ENCODE peak calls at places on chromosomes 12 and 14, in seven cellular contexts. One of them, this sample, is unnamed.

GRCh38 chr14:22039938-22040780 is 366.5 kb upstream of the OR4E1 start:
- DNase-seq in IMR-90: no peak
- DNase-seq in GM12878: no peak
- DNase-seq in HepG2: peak; percentile 26
- DNase-seq in K562: no peak
- DNase-seq in HCT116: peak; percentile 18
- DNase-seq in H1: no peak
- DNase-seq in this sample: peak; percentile 32

GRCh38 chr12:49338830-49339463 is 2.0 kb upstream of the C1QL4 start:
- DNase-seq in IMR-90: no peak
- DNase-seq in GM12878: no peak
- DNase-seq in HepG2: no peak
- DNase-seq in K562: no peak
- DNase-seq in HCT116: no peak
- DNase-seq in H1: no peak
- DNase-seq in this sample: no peak

GRCh38 chr12:93441111-93441616 is 583 bp downstream of the UBE2N start:
- DNase-seq in IMR-90: peak; percentile 7
- DNase-seq in GM12878: no peak
- DNase-seq in HepG2: no peak
- DNase-seq in K562: peak; percentile 48
- DNase-seq in HCT116: no peak
- DNase-seq in H1: no peak
- DNase-seq in this sample: peak; percentile 31

GRCh38 chr12:65824314-65824563 is at the start of gene HMGA2:
- DNase-seq in IMR-90: peak; percentile 84
- DNase-seq in GM12878: no peak
- DNase-seq in HepG2: no peak
- DNase-seq in K562: no peak
- DNase-seq in HCT116: peak; percentile 78
- DNase-seq in H1: peak; percentile 75
- DNase-seq in this sample: peak; percentile 83

GRCh38 chr12:82937151-82937550 is 250.4 kb downstream of the TMTC2 start:
- DNase-seq in IMR-90: no peak
- DNase-seq in GM12878: no peak
- DNase-seq in HepG2: no peak
- DNase-seq in K562: no peak
- DNase-seq in HCT116: no peak
- DNase-seq in H1: no peak
- DNase-seq in this sample: no peak

GRCh38 chr12:4320287-4320858 is 640 bp upstream of the TIGAR start:
- DNase-seq in IMR-90: no peak
- DNase-seq in GM12878: no peak
- DNase-seq in HepG2: no peak
- DNase-seq in K562: no peak
- DNase-seq in HCT116: no peak
- DNase-seq in H1: no peak
- DNase-seq in this sample: no peak

GRCh38 chr14:87005336-87005735 is 987.6 kb downstream of the GALC start:
- DNase-seq in IMR-90: peak; percentile 26
- DNase-seq in GM12878: no peak
- DNase-seq in HepG2: no peak
- DNase-seq in K562: no peak
- DNase-seq in HCT116: no peak
- DNase-seq in H1: no peak
- DNase-seq in this sample: no peak

GRCh38 chr12:12990700-12991468 is 9.2 kb downstream of the HEBP1 start:
- DNase-seq in IMR-90: no peak
- DNase-seq in GM12878: no peak
- DNase-seq in HepG2: no peak
- DNase-seq in K562: no peak
- DNase-seq in HCT116: no peak
- DNase-seq in H1: no peak
- DNase-seq in this sample: no peak

GRCh38 chr14:37246427-37246829 is 48.7 kb downstream of the MIPOL1 start:
- DNase-seq in IMR-90: peak; percentile 63
- DNase-seq in GM12878: no peak
- DNase-seq in HepG2: peak; percentile 86
- DNase-seq in K562: peak; percentile 16
- DNase-seq in HCT116: peak; percentile 39
- DNase-seq in H1: no peak
- DNase-seq in this sample: peak; percentile 52

GRCh38 chr12:66717049-66717448 is 38.2 kb upstream of the GRIP1 start:
- DNase-seq in IMR-90: no peak
- DNase-seq in GM12878: no peak
- DNase-seq in HepG2: no peak
- DNase-seq in K562: no peak
- DNase-seq in HCT116: no peak
- DNase-seq in H1: no peak
- DNase-seq in this sample: no peak

GRCh38 chr14:103542545-103543088 is 13.6 kb downstream of the TRMT61A start:
- DNase-seq in IMR-90: no peak
- DNase-seq in GM12878: no peak
- DNase-seq in HepG2: no peak
- DNase-seq in K562: no peak
- DNase-seq in HCT116: no peak
- DNase-seq in H1: peak; percentile 90
- DNase-seq in this sample: no peak

GRCh38 chr12:71797506-71797905 is 42.1 kb upstream of the TBC1D15 start:
- DNase-seq in IMR-90: no peak
- DNase-seq in GM12878: no peak
- DNase-seq in HepG2: no peak
- DNase-seq in K562: no peak
- DNase-seq in HCT116: no peak
- DNase-seq in H1: no peak
- DNase-seq in this sample: no peak

GRCh38 chr12:1855241-1855640 is 34.9 kb downstream of the LRTM2 start:
- DNase-seq in IMR-90: peak; percentile 9
- DNase-seq in GM12878: no peak
- DNase-seq in HepG2: no peak
- DNase-seq in K562: no peak
- DNase-seq in HCT116: no peak
- DNase-seq in H1: no peak
- DNase-seq in this sample: no peak

GRCh38 chr12:50086148-50086547 is 1.0 kb downstream of the SMARCD1 start:
- DNase-seq in IMR-90: no peak
- DNase-seq in GM12878: no peak
- DNase-seq in HepG2: no peak
- DNase-seq in K562: no peak
- DNase-seq in HCT116: no peak
- DNase-seq in H1: no peak
- DNase-seq in this sample: no peak

GRCh38 chr14:24911324-24912095 is 138.4 kb downstream of the STXBP6 start:
- DNase-seq in IMR-90: peak; percentile 82
- DNase-seq in GM12878: peak; percentile 27
- DNase-seq in HepG2: no peak
- DNase-seq in K562: no peak
- DNase-seq in HCT116: no peak
- DNase-seq in H1: no peak
- DNase-seq in this sample: no peak

GRCh38 chr14:95183082-95183481 is 25.8 kb upstream of the DICER1 start:
- DNase-seq in IMR-90: no peak
- DNase-seq in GM12878: no peak
- DNase-seq in HepG2: no peak
- DNase-seq in K562: no peak
- DNase-seq in HCT116: no peak
- DNase-seq in H1: no peak
- DNase-seq in this sample: no peak

GRCh38 chr14:51828017-51828797 is 32.2 kb upstream of the GNG2 start:
- DNase-seq in IMR-90: peak; percentile 62
- DNase-seq in GM12878: peak; percentile 74
- DNase-seq in HepG2: no peak
- DNase-seq in K562: no peak
- DNase-seq in HCT116: peak; percentile 44
- DNase-seq in H1: no peak
- DNase-seq in this sample: no peak

GRCh38 chr12:116878567-116879508 is 2.4 kb downstream of the HRK start:
- DNase-seq in IMR-90: no peak
- DNase-seq in GM12878: no peak
- DNase-seq in HepG2: no peak
- DNase-seq in K562: no peak
- DNase-seq in HCT116: no peak
- DNase-seq in H1: peak; percentile 71
- DNase-seq in this sample: no peak

GRCh38 chr12:116535241-116535640 is 23.9 kb upstream of the MAP1LC3B2 start:
- DNase-seq in IMR-90: no peak
- DNase-seq in GM12878: no peak
- DNase-seq in HepG2: no peak
- DNase-seq in K562: no peak
- DNase-seq in HCT116: no peak
- DNase-seq in H1: no peak
- DNase-seq in this sample: no peak

GRCh38 chr12:46436741-46437140 is 64.2 kb upstream of the SLC38A2 start:
- DNase-seq in IMR-90: no peak
- DNase-seq in GM12878: no peak
- DNase-seq in HepG2: no peak
- DNase-seq in K562: no peak
- DNase-seq in HCT116: no peak
- DNase-seq in H1: no peak
- DNase-seq in this sample: no peak

GRCh38 chr12:116459011-116459410 is 100.2 kb upstream of the MAP1LC3B2 start:
- DNase-seq in IMR-90: no peak
- DNase-seq in GM12878: no peak
- DNase-seq in HepG2: no peak
- DNase-seq in K562: no peak
- DNase-seq in HCT116: no peak
- DNase-seq in H1: no peak
- DNase-seq in this sample: no peak

GRCh38 chr12:6923003-6923732 is 4.6 kb upstream of the ATN1 start:
- DNase-seq in IMR-90: no peak
- DNase-seq in GM12878: no peak
- DNase-seq in HepG2: no peak
- DNase-seq in K562: no peak
- DNase-seq in HCT116: no peak
- DNase-seq in H1: no peak
- DNase-seq in this sample: no peak

DNA sequence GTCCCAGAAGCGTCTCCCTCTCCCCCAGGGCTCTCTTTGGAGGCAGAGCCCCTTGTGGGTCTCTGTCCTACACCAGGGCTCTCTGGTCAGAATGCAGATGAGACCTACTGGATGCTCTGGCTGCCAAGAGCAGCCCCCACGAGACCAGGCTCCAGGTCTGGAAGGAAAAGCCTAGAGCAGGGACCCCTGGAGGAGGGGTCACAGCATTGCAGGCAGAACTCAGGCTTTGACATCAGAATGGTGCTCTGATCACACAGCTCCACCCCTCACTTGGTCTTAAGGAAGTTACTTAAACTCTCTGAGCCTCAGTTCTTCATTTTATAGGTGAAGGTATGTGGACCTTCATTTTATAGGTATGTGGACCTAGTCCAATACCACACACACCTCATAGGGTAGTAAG is 83.1 kb downstream of the ARL6IP4 start:
- DNase-seq in IMR-90: peak; percentile 28
- DNase-seq in GM12878: no peak
- DNase-seq in HepG2: peak; percentile 39
- DNase-seq in K562: peak; percentile 60
- DNase-seq in HCT116: no peak
- DNase-seq in H1: peak; percentile 73
- DNase-seq in this sample: no peak
- H3K4me1 ChIP-seq in IMR-90: peaks cover 21% of the 10 kb centered on the region
- H3K4me1 ChIP-seq in GM12878: peaks cover 15% of the 10 kb centered on the region
- H3K4me1 ChIP-seq in HepG2: peaks cover 34% of the 10 kb centered on the region
- H3K4me1 ChIP-seq in K562: peaks cover 8% of the 10 kb centered on the region
- H3K4me1 ChIP-seq in HCT116: peaks cover 21% of the 10 kb centered on the region
- H3K4me1 ChIP-seq in H1: no peaks in the 10 kb centered on the region
- H3K4me1 ChIP-seq in this sample: peaks cover 3% of the 10 kb centered on the region

GRCh38 chr12:103955811-103956514 is 9.7 kb upstream of the TDG start:
- DNase-seq in IMR-90: peak; percentile 58
- DNase-seq in GM12878: no peak
- DNase-seq in HepG2: no peak
- DNase-seq in K562: no peak
- DNase-seq in HCT116: no peak
- DNase-seq in H1: no peak
- DNase-seq in this sample: no peak

GRCh38 chr12:103958621-103959020 is 7.1 kb upstream of the TDG start:
- DNase-seq in IMR-90: no peak
- DNase-seq in GM12878: no peak
- DNase-seq in HepG2: no peak
- DNase-seq in K562: no peak
- DNase-seq in HCT116: no peak
- DNase-seq in H1: no peak
- DNase-seq in this sample: no peak

GRCh38 chr12:103957865-103958388 is 7.7 kb upstream of the TDG start:
- DNase-seq in IMR-90: no peak
- DNase-seq in GM12878: no peak
- DNase-seq in HepG2: no peak
- DNase-seq in K562: no peak
- DNase-seq in HCT116: no peak
- DNase-seq in H1: no peak
- DNase-seq in this sample: no peak

GRCh38 chr12:103952497-103952896 is 13.2 kb upstream of the TDG start:
- DNase-seq in IMR-90: no peak
- DNase-seq in GM12878: no peak
- DNase-seq in HepG2: no peak
- DNase-seq in K562: no peak
- DNase-seq in HCT116: no peak
- DNase-seq in H1: no peak
- DNase-seq in this sample: no peak

DNA sequence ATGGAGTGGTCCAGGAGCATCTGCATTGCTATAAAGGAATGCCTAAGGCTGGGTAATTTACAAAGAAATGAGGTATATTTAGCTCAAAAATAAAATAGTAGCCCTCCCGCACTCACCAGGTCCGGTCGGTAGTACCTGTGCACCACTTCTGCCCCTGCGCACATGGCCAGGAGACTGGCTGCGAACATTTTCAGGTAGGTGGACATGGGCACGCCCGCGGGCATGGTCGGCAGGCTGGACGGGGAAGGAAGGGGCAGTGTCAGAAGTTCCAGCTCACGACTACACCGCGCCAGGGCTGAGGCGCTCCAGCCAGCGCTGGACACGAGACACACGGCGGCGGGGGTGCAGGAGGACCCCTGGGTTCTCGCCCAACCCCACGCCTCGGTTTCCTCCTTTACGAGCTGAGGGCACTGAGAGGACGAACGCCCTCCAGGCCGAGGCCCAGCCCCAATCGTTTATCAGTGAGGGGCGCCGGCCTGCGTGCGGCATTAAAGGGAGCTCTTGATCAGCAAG is 9.1 kb upstream of the TDG start:
- DNase-seq in IMR-90: no peak
- DNase-seq in GM12878: no peak
- DNase-seq in HepG2: peak; percentile 11
- DNase-seq in K562: no peak
- DNase-seq in HCT116: no peak
- DNase-seq in H1: no peak
- DNase-seq in this sample: no peak
- TF ChIP-seq POLR2A in IMR-90: no peak
- TF ChIP-seq POLR2A in GM12878: no peak
- TF ChIP-seq POLR2A in HepG2: no peak
- TF ChIP-seq POLR2A in K562: no peak
- TF ChIP-seq POLR2A in HCT116: no peak
- TF ChIP-seq POLR2A in H1: no peak
- TF ChIP-seq POLR2A in this sample: no peak

GRCh38 chr14:20662968-20663731 is 21.2 kb upstream of the RNASE4 start:
- DNase-seq in IMR-90: peak; percentile 55
- DNase-seq in GM12878: peak; percentile 88
- DNase-seq in HepG2: peak; percentile 76
- DNase-seq in K562: peak; percentile 54
- DNase-seq in HCT116: peak; percentile 92
- DNase-seq in H1: peak; percentile 96
- DNase-seq in this sample: peak; percentile 49
- H3K9ac ChIP-seq in IMR-90: no peak overlapping the region
- H3K9ac ChIP-seq in GM12878: peak overlapping the region; percentile 45
- H3K9ac ChIP-seq in HepG2: no peak overlapping the region
- H3K9ac ChIP-seq in K562: no peak overlapping the region
- H3K9ac ChIP-seq in HCT116: peak overlapping the region; percentile 48
- H3K9ac ChIP-seq in H1: peak overlapping the region; percentile 8
- H3K9ac ChIP-seq in this sample: no peak overlapping the region

GRCh38 chr12:113073586-113073985 is 17.1 kb downstream of the DTX1 start:
- DNase-seq in IMR-90: no peak
- DNase-seq in GM12878: no peak
- DNase-seq in HepG2: no peak
- DNase-seq in K562: no peak
- DNase-seq in HCT116: no peak
- DNase-seq in H1: no peak
- DNase-seq in this sample: no peak
- H3K4me1 ChIP-seq in IMR-90: no peaks in the 10 kb centered on the region
- H3K4me1 ChIP-seq in GM12878: peaks cover 59% of the 10 kb centered on the region
- H3K4me1 ChIP-seq in HepG2: peaks cover 23% of the 10 kb centered on the region
- H3K4me1 ChIP-seq in K562: no peaks in the 10 kb centered on the region
- H3K4me1 ChIP-seq in HCT116: no peaks in the 10 kb centered on the region
- H3K4me1 ChIP-seq in H1: peaks cover 7% of the 10 kb centered on the region
- H3K4me1 ChIP-seq in this sample: no peaks in the 10 kb centered on the region